ENCODE peak calls at places on chromosome 3, in four cellular contexts. One of them, this sample, is unnamed.

GRCh38 chr3:177468331-177468730 is 271.0 kb upstream of the TBL1XR1 start:
- DNase-seq in K562: no peak
- DNase-seq in HepG2: no peak
- DNase-seq in HCT116: no peak
- DNase-seq in this sample: no peak

GRCh38 chr3:143207338-143207961 is 87.9 kb downstream of the CHST2 start:
- DNase-seq in K562: peak
- DNase-seq in HepG2: no peak
- DNase-seq in HCT116: no peak
- DNase-seq in this sample: no peak

GRCh38 chr3:139227165-139227564 is 116.7 kb upstream of the MRPS22 start:
- DNase-seq in HepG2: no peak
- DNase-seq in HCT116: no peak
- DNase-seq in K562: no peak
- DNase-seq in this sample: no peak

GRCh38 chr3:8210752-8211405 is 290.7 kb upstream of the LMCD1 start:
- DNase-seq in HepG2: no peak
- DNase-seq in K562: no peak
- DNase-seq in HCT116: no peak
- DNase-seq in this sample: no peak

GRCh38 chr3:14472471-14473351 is 67.4 kb downstream of the GRIP2 start:
- DNase-seq in K562: no peak
- DNase-seq in HCT116: peak
- DNase-seq in HepG2: peak
- DNase-seq in this sample: no peak

GRCh38 chr3:792651-793050 is 300.2 kb upstream of the CNTN6 start:
- DNase-seq in HepG2: no peak
- DNase-seq in K562: no peak
- DNase-seq in HCT116: no peak
- DNase-seq in this sample: no peak

GRCh38 chr3:118793176-118793575 is 241.5 kb downstream of the IGSF11 start:
- DNase-seq in HCT116: no peak
- DNase-seq in K562: no peak
- DNase-seq in HepG2: no peak
- DNase-seq in this sample: no peak

GRCh38 chr3:184656991-184657669 is 54.7 kb downstream of the MAGEF1 start:
- DNase-seq in HCT116: no peak
- DNase-seq in HepG2: no peak
- DNase-seq in K562: no peak
- DNase-seq in this sample: no peak

GRCh38 chr3:133532951-133533350 is 40.5 kb upstream of the CDV3 start:
- DNase-seq in K562: no peak
- DNase-seq in HCT116: no peak
- DNase-seq in HepG2: no peak
- DNase-seq in this sample: no peak

GRCh38 chr3:129398803-129399144 is 29.7 kb downstream of the EFCAB12 start:
- DNase-seq in K562: peak
- DNase-seq in HCT116: no peak
- DNase-seq in HepG2: no peak
- DNase-seq in this sample: no peak

GRCh38 chr3:187833375-187833774 is 88.1 kb upstream of the BCL6 start:
- DNase-seq in HepG2: no peak
- DNase-seq in K562: no peak
- DNase-seq in HCT116: no peak
- DNase-seq in this sample: no peak

GRCh38 chr3:122957707-122958210 is 69.8 kb downstream of the SEMA5B start:
- DNase-seq in HepG2: no peak
- DNase-seq in HCT116: no peak
- DNase-seq in K562: no peak
- DNase-seq in this sample: no peak

DNA sequence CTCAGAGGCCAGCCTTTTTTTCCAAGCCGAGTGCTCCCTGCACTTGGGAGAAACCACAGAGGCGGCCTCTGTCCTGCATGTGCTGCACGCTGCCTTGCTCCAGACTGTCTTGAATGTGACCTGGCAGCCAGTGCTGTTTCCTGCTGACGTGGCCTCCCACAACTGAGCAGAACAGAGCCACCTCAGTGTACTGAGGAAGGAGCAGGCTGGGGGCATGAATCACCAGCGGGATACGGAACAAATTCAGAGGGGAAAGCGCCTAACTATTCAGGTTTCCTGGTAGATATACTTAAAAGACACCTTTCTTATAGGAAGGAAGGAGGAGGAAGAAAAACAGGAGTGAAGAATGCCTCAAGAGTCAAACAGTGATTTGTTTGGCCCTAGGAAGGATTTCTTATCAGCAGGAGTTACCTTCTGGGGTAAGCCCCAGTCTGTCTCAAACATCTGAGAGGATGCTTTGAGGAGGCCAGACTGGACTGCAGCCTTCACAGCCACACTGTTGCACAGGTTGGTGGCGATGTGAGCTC is 114.0 kb downstream of the FNDC3B start:
- DNase-seq in HepG2: no peak
- DNase-seq in K562: no peak
- DNase-seq in HCT116: peak
- DNase-seq in this sample: peak
- H3K4me3 ChIP-seq in HepG2: no peak
- H3K4me3 ChIP-seq in K562: no peak
- H3K4me3 ChIP-seq in HCT116: peak
- H3K4me3 ChIP-seq in this sample: no peak

GRCh38 chr3:32817195-32817560 is 619 bp upstream of the TRIM71 start:
- DNase-seq in K562: no peak
- DNase-seq in HepG2: no peak
- DNase-seq in HCT116: no peak
- DNase-seq in this sample: no peak

GRCh38 chr3:32814371-32814770 is 3.4 kb upstream of the TRIM71 start:
- DNase-seq in HepG2: no peak
- DNase-seq in K562: no peak
- DNase-seq in HCT116: no peak
- DNase-seq in this sample: no peak

GRCh38 chr3:32817561-32818430 is at the start of gene TRIM71:
- DNase-seq in HCT116: no peak
- DNase-seq in K562: no peak
- DNase-seq in HepG2: no peak
- DNase-seq in this sample: no peak

GRCh38 chr3:32816439-32817194 is 1.2 kb upstream of the TRIM71 start:
- DNase-seq in HCT116: no peak
- DNase-seq in K562: no peak
- DNase-seq in HepG2: peak
- DNase-seq in this sample: no peak

GRCh38 chr3:32815812-32816438 is 1.9 kb upstream of the TRIM71 start:
- DNase-seq in HCT116: no peak
- DNase-seq in K562: no peak
- DNase-seq in HepG2: no peak
- DNase-seq in this sample: no peak
- TF ChIP-seq TCF7L2 in HCT116: no peak
- TF ChIP-seq TCF7L2 in K562: no peak
- TF ChIP-seq TCF7L2 in HepG2: no peak
- TF ChIP-seq TCF7L2 in this sample: no peak

DNA sequence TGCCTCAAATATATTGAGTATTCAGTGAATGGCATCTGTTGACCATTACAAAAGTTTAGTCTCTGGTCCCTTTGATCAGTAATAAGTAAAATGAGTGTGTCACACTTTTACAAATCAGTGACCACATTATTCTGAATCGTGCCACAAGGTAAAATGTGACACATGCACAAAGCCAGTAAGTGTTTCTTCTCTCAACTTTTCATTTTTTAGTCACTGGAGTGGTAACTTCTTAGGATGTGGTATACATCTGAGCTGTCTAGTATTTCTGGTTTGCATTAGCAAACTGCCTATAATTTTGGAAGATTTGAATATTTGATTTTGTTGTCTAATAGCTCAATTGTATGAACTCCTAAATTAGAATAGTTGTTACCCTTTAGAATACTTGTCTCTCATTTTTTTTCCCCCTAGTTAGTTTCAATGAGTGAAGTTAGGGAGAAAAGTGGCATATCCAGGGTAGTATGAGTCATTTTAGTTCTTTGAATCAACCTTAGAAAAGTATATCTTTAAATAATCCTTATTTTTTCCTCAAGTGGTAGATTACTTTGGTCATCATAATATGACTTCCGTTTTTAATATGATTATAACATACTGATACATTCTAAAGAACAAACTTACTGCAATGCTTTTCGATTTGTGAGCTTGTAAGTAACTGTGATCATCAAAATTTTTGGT is 18.1 kb downstream of the DNAJC13 start:
- DNase-seq in HepG2: no peak
- DNase-seq in K562: no peak
- DNase-seq in HCT116: no peak
- DNase-seq in this sample: no peak
- TF ChIP-seq CTCF in HepG2: no peak
- TF ChIP-seq CTCF in K562: no peak
- TF ChIP-seq CTCF in HCT116: no peak
- TF ChIP-seq CTCF in this sample: no peak

GRCh38 chr3:72100062-72100511 is 315.1 kb upstream of the PROK2 start:
- DNase-seq in K562: no peak
- DNase-seq in HepG2: no peak
- DNase-seq in HCT116: no peak
- DNase-seq in this sample: no peak
- H3K4me3 ChIP-seq in K562: no peak
- H3K4me3 ChIP-seq in HepG2: no peak
- H3K4me3 ChIP-seq in HCT116: no peak
- H3K4me3 ChIP-seq in this sample: no peak

DNA sequence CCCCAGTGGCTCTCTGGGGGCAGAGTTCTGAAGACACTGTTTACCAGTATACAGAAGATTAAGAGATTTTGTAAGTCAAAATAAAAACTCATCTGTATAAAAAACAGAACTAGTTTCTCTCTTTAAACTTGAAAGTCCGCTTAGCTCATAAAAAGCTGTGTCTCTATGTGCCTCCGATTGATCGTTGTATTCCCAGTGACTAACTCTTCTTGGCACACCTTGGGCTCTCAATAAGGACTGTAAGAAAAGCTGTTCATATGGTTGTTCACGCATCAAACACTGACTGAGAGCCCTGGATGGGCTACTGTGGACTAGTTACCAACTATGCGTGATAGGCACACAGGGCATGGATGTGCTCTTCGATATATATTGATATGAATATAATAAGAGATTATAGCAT is 107.9 kb downstream of the P3H2 start:
- DNase-seq in K562: no peak
- DNase-seq in HCT116: peak
- DNase-seq in HepG2: no peak
- DNase-seq in this sample: peak
- TF ChIP-seq TCF7L2 in K562: no peak
- TF ChIP-seq TCF7L2 in HCT116: no peak
- TF ChIP-seq TCF7L2 in HepG2: no peak
- TF ChIP-seq TCF7L2 in this sample: no peak

GRCh38 chr3:5423523-5423922 is 236.0 kb downstream of the EDEM1 start:
- DNase-seq in K562: no peak
- DNase-seq in HCT116: no peak
- DNase-seq in HepG2: no peak
- DNase-seq in this sample: no peak
- TF ChIP-seq CTCF in K562: no peak
- TF ChIP-seq CTCF in HCT116: no peak
- TF ChIP-seq CTCF in HepG2: no peak
- TF ChIP-seq CTCF in this sample: no peak

GRCh38 chr3:56468184-56469106 is at the start of gene ERC2:
- DNase-seq in HCT116: no peak
- DNase-seq in HepG2: peak
- DNase-seq in K562: peak
- DNase-seq in this sample: no peak

GRCh38 chr3:56471771-56472170 is 3.5 kb upstream of the ERC2 start:
- DNase-seq in K562: no peak
- DNase-seq in HepG2: no peak
- DNase-seq in HCT116: no peak
- DNase-seq in this sample: no peak

GRCh38 chr3:56467108-56467507 is 1.2 kb downstream of the ERC2 start:
- DNase-seq in HCT116: no peak
- DNase-seq in HepG2: peak
- DNase-seq in K562: peak
- DNase-seq in this sample: no peak

GRCh38 chr3:56469141-56469540 is 874 bp upstream of the ERC2 start:
- DNase-seq in HCT116: no peak
- DNase-seq in HepG2: no peak
- DNase-seq in K562: no peak
- DNase-seq in this sample: no peak

DNA sequence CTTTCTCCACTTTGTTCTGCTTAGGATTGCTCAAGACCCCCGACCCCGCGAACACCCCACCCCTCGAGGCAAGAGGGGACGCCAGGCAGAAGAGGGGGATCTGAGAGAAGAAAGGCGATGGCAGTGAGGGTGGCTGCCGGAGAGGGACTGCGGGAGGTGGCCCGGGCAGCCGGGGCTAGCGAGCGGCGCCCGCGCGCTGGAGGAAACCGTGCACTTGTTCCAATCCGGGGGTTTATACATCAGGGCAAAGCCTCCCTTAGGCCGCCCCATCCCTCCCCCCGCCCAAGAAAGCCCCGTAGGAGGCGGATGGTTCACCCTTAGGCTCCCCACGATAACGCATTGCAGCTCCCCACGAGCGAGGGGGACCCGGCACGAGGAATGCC is 475 bp downstream of the ERC2 start:
- DNase-seq in K562: no peak
- DNase-seq in HepG2: no peak
- DNase-seq in HCT116: no peak
- DNase-seq in this sample: no peak
- H3K4me3 ChIP-seq in K562: no peak
- H3K4me3 ChIP-seq in HepG2: peak
- H3K4me3 ChIP-seq in HCT116: no peak
- H3K4me3 ChIP-seq in this sample: peak

GRCh38 chr3:108503722-108504121 is 6.7 kb downstream of the MYH15 start:
- DNase-seq in HCT116: no peak
- DNase-seq in HepG2: no peak
- DNase-seq in K562: no peak
- DNase-seq in this sample: no peak

GRCh38 chr3:108509873-108510272 is 523 bp downstream of the MYH15 start:
- DNase-seq in HCT116: no peak
- DNase-seq in HepG2: no peak
- DNase-seq in K562: no peak
- DNase-seq in this sample: no peak

GRCh38 chr3:108509263-108509662 is 1.1 kb downstream of the MYH15 start:
- DNase-seq in HCT116: no peak
- DNase-seq in HepG2: no peak
- DNase-seq in K562: no peak
- DNase-seq in this sample: no peak

GRCh38 chr3:108507887-108508286 is 2.5 kb downstream of the MYH15 start:
- DNase-seq in HCT116: no peak
- DNase-seq in K562: no peak
- DNase-seq in HepG2: no peak
- DNase-seq in this sample: no peak

DNA sequence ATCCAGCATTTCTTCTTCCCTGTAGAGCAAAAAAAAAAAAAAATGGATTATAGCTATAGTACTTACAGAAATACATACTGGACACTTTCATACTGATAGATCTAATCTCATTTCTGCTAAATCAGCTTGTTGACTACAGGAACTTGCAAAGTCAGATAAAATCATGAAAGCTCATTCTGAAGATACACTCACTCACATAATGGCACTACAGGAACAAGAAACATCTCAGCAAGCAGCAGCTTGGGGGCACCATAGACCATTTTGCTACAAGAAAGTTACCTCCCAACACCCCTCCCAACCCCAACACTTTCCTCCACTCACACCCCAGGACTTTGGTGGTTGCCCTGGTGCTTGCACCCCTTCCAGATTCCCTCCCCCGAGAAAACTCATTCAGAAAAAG is 4.6 kb downstream of the MYH15 start:
- DNase-seq in HepG2: no peak
- DNase-seq in HCT116: no peak
- DNase-seq in K562: no peak
- DNase-seq in this sample: no peak
- TF ChIP-seq TCF7L2 in HepG2: no peak
- TF ChIP-seq TCF7L2 in HCT116: no peak
- TF ChIP-seq TCF7L2 in K562: no peak
- TF ChIP-seq TCF7L2 in this sample: no peak